ENCODE peak calls at places on chromosomes 7 and 10, in seven cellular contexts. One of them, this sample, is unnamed.

GRCh38 chr10:27746364-27747095 is 911 bp upstream of the MKX start:
- DNase-seq in ovary: no peak
- DNase-seq in HepG2: no peak
- DNase-seq in astrocyte of the cerebellum: no peak
- DNase-seq in tibial nerve: no peak
- DNase-seq in uterus: no peak
- DNase-seq in cardiac fibroblast: no peak
- DNase-seq in this sample: no peak

GRCh38 chr10:93911865-93912264 is 18.1 kb downstream of the SLC35G1 start:
- DNase-seq in ovary: no peak
- DNase-seq in HepG2: no peak
- DNase-seq in astrocyte of the cerebellum: no peak
- DNase-seq in tibial nerve: no peak
- DNase-seq in uterus: no peak
- DNase-seq in cardiac fibroblast: no peak
- DNase-seq in this sample: no peak

GRCh38 chr7:128872394-128872824 is 9.8 kb downstream of the ATP6V1F start:
- DNase-seq in ovary: no peak
- DNase-seq in HepG2: no peak
- DNase-seq in astrocyte of the cerebellum: no peak
- DNase-seq in tibial nerve: no peak
- DNase-seq in uterus: no peak
- DNase-seq in cardiac fibroblast: no peak
- DNase-seq in this sample: no peak

GRCh38 chr10:60388709-60389241 is 900 bp downstream of the ANK3 start:
- DNase-seq in ovary: no peak
- DNase-seq in HepG2: no peak
- DNase-seq in astrocyte of the cerebellum: no peak
- DNase-seq in tibial nerve: no peak
- DNase-seq in uterus: no peak
- DNase-seq in cardiac fibroblast: no peak
- DNase-seq in this sample: no peak

GRCh38 chr7:124764071-124764846 is 1.3 kb downstream of the GPR37 start:
- DNase-seq in ovary: no peak
- DNase-seq in HepG2: no peak
- DNase-seq in astrocyte of the cerebellum: no peak
- DNase-seq in tibial nerve: no peak
- DNase-seq in uterus: no peak
- DNase-seq in cardiac fibroblast: no peak
- DNase-seq in this sample: no peak

GRCh38 chr7:18116661-18117060 is 89.0 kb upstream of the PRPS1L1 start:
- DNase-seq in ovary: no peak
- DNase-seq in HepG2: no peak
- DNase-seq in astrocyte of the cerebellum: no peak
- DNase-seq in tibial nerve: no peak
- DNase-seq in uterus: no peak
- DNase-seq in cardiac fibroblast: no peak
- DNase-seq in this sample: peak; percentile 8

GRCh38 chr10:120328647-120329046 is 128.4 kb upstream of the PLPP4 start:
- DNase-seq in ovary: no peak
- DNase-seq in HepG2: no peak
- DNase-seq in astrocyte of the cerebellum: no peak
- DNase-seq in tibial nerve: no peak
- DNase-seq in uterus: no peak
- DNase-seq in cardiac fibroblast: no peak
- DNase-seq in this sample: peak; percentile 31

GRCh38 chr10:15123749-15124184 is 26.6 kb downstream of the RPP38 start:
- DNase-seq in ovary: no peak
- DNase-seq in HepG2: no peak
- DNase-seq in astrocyte of the cerebellum: peak; percentile 57
- DNase-seq in tibial nerve: no peak
- DNase-seq in uterus: no peak
- DNase-seq in cardiac fibroblast: peak; percentile 75
- DNase-seq in this sample: peak; percentile 60

GRCh38 chr10:84365339-84365881 is 37.0 kb downstream of the CCSER2 start:
- DNase-seq in ovary: no peak
- DNase-seq in HepG2: no peak
- DNase-seq in astrocyte of the cerebellum: no peak
- DNase-seq in tibial nerve: no peak
- DNase-seq in uterus: no peak
- DNase-seq in cardiac fibroblast: no peak
- DNase-seq in this sample: no peak

GRCh38 chr10:84363434-84363833 is 35.0 kb downstream of the CCSER2 start:
- DNase-seq in ovary: no peak
- DNase-seq in HepG2: no peak
- DNase-seq in astrocyte of the cerebellum: no peak
- DNase-seq in tibial nerve: no peak
- DNase-seq in uterus: no peak
- DNase-seq in cardiac fibroblast: no peak
- DNase-seq in this sample: no peak

GRCh38 chr10:84358743-84359142 is 30.4 kb downstream of the CCSER2 start:
- DNase-seq in ovary: no peak
- DNase-seq in HepG2: no peak
- DNase-seq in astrocyte of the cerebellum: no peak
- DNase-seq in tibial nerve: no peak
- DNase-seq in uterus: no peak
- DNase-seq in cardiac fibroblast: no peak
- DNase-seq in this sample: no peak

GRCh38 chr10:84356951-84357350 is 28.6 kb downstream of the CCSER2 start:
- DNase-seq in ovary: no peak
- DNase-seq in HepG2: no peak
- DNase-seq in astrocyte of the cerebellum: no peak
- DNase-seq in tibial nerve: no peak
- DNase-seq in uterus: no peak
- DNase-seq in cardiac fibroblast: no peak
- DNase-seq in this sample: no peak

DNA sequence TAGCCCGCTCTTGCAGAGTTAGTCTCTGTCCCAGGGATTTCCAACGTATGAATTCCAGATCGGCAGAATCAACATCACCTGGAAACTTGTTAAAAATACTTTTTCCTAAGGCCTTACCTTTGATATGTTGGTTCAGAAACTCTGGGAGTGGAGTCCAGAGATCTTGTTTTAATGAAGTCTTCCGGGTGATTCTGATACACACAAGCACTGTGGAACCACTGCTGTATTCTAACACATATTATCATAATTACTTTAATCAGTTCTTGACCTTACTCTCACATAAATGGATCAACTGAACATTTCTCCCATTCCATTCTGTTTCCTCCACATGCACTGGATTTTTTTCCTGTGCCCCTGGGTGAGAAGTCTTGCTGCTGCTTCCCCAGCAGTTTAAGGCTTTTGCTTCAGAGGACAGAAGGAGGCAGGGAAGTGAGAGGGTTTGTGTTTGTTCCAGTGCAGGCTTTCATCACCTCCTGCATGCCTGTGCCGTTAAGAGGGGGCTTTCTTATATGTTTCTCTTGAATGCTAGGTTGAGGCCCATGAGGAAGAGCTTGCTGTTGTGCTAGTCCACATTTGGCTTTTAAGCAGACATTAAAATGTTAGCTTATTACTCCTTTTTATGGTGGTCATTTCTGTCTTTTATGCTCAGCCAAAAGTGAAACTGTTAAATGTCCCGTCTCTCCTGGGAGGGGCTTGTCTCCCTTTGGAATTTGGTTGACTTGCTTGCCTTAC is 32.4 kb downstream of the CCSER2 start:
- DNase-seq in ovary: no peak
- DNase-seq in HepG2: no peak
- DNase-seq in astrocyte of the cerebellum: no peak
- DNase-seq in tibial nerve: no peak
- DNase-seq in uterus: no peak
- DNase-seq in cardiac fibroblast: peak; percentile 38
- DNase-seq in this sample: peak; percentile 49
- H3K4me3 ChIP-seq in ovary: peak overlapping the region; percentile 19
- H3K4me3 ChIP-seq in HepG2: peak overlapping the region; percentile 9
- H3K4me3 ChIP-seq in astrocyte of the cerebellum: peak overlapping the region; percentile 16
- H3K4me3 ChIP-seq in tibial nerve: peak overlapping the region; percentile 15
- H3K4me3 ChIP-seq in uterus: no peak overlapping the region
- H3K4me3 ChIP-seq in cardiac fibroblast: no peak overlapping the region
- H3K4me3 ChIP-seq in this sample: peak overlapping the region; percentile 58

GRCh38 chr7:27151341-27151944 is 940 bp downstream of the HOXA3 start:
- DNase-seq in ovary: no peak
- DNase-seq in HepG2: no peak
- DNase-seq in astrocyte of the cerebellum: no peak
- DNase-seq in tibial nerve: no peak
- DNase-seq in uterus: peak; percentile 58
- DNase-seq in cardiac fibroblast: no peak
- DNase-seq in this sample: no peak

GRCh38 chr7:27150568-27151340 is 1.6 kb downstream of the HOXA3 start:
- DNase-seq in ovary: peak; percentile 62
- DNase-seq in HepG2: peak; percentile 42
- DNase-seq in astrocyte of the cerebellum: no peak
- DNase-seq in tibial nerve: no peak
- DNase-seq in uterus: peak; percentile 85
- DNase-seq in cardiac fibroblast: peak; percentile 69
- DNase-seq in this sample: peak; percentile 80

GRCh38 chr7:27148031-27148775 is 629 bp upstream of the HOXA6 start:
- DNase-seq in ovary: no peak
- DNase-seq in HepG2: no peak
- DNase-seq in astrocyte of the cerebellum: no peak
- DNase-seq in tibial nerve: no peak
- DNase-seq in uterus: peak; percentile 37
- DNase-seq in cardiac fibroblast: no peak
- DNase-seq in this sample: peak; percentile 22

GRCh38 chr7:27148776-27149641 is 1.4 kb upstream of the HOXA6 start:
- DNase-seq in ovary: no peak
- DNase-seq in HepG2: no peak
- DNase-seq in astrocyte of the cerebellum: no peak
- DNase-seq in tibial nerve: no peak
- DNase-seq in uterus: no peak
- DNase-seq in cardiac fibroblast: no peak
- DNase-seq in this sample: peak; percentile 37

DNA sequence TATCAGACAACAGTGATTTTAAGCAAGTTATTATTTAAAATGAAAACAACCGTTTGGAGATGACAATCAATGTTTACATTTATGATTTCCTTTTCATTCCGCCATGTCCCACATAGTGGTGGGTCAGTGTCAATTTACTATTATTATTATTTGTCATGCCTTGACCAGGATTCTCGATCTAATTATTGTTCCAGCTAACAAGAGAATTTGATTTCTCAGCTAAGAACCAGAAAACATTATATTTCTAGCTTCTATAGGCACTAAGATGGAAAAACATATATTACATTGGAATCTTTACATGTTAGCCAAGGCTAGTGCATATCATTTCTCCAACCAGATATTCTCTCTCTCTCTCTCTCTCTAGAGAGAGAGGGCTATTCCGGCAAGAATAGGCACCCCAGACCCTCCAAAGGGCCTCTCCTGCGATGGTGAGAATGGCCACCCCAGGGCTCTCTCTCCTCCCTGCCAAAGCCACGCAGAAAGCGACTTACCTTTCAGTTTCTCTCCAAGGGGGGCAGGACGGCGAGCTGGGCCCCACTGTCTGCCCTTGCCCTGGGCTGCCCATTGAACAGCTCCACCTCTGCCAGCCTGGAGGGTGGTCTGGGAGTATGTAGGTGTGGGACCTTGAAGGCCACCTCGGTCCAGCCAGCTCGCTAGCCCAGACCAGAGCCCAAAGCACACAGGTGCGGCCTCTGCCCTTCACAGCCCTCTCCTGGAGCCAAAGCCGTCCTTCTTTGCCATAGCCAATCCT is 2.4 kb downstream of the HOXA3 start:
- DNase-seq in ovary: no peak
- DNase-seq in HepG2: no peak
- DNase-seq in astrocyte of the cerebellum: no peak
- DNase-seq in tibial nerve: no peak
- DNase-seq in uterus: peak; percentile 23
- DNase-seq in cardiac fibroblast: no peak
- DNase-seq in this sample: no peak
- TF ChIP-seq CTCF in ovary: no peak
- TF ChIP-seq CTCF in HepG2: no peak
- TF ChIP-seq CTCF in astrocyte of the cerebellum: no peak
- TF ChIP-seq CTCF in tibial nerve: no peak
- TF ChIP-seq CTCF in uterus: no peak
- TF ChIP-seq CTCF in cardiac fibroblast: no peak
- TF ChIP-seq CTCF in this sample: no peak

GRCh38 chr10:99276848-99277486 is 41.3 kb upstream of the HPSE2 start:
- DNase-seq in ovary: no peak
- DNase-seq in HepG2: peak; percentile 17
- DNase-seq in astrocyte of the cerebellum: no peak
- DNase-seq in tibial nerve: no peak
- DNase-seq in uterus: no peak
- DNase-seq in cardiac fibroblast: peak; percentile 7
- DNase-seq in this sample: no peak

GRCh38 chr10:99285846-99286245 is 43.3 kb upstream of the CNNM1 start:
- DNase-seq in ovary: no peak
- DNase-seq in HepG2: no peak
- DNase-seq in astrocyte of the cerebellum: peak; percentile 5
- DNase-seq in tibial nerve: no peak
- DNase-seq in uterus: no peak
- DNase-seq in cardiac fibroblast: no peak
- DNase-seq in this sample: peak; percentile 65

GRCh38 chr10:99279626-99280111 is 44.0 kb upstream of the HPSE2 start:
- DNase-seq in ovary: no peak
- DNase-seq in HepG2: no peak
- DNase-seq in astrocyte of the cerebellum: peak; percentile 4
- DNase-seq in tibial nerve: no peak
- DNase-seq in uterus: no peak
- DNase-seq in cardiac fibroblast: no peak
- DNase-seq in this sample: peak; percentile 86

GRCh38 chr10:99280472-99280871 is 44.8 kb upstream of the HPSE2 start:
- DNase-seq in ovary: no peak
- DNase-seq in HepG2: no peak
- DNase-seq in astrocyte of the cerebellum: no peak
- DNase-seq in tibial nerve: no peak
- DNase-seq in uterus: no peak
- DNase-seq in cardiac fibroblast: no peak
- DNase-seq in this sample: no peak
- H3K4me3 ChIP-seq in ovary: no peak overlapping the region
- H3K4me3 ChIP-seq in HepG2: no peak overlapping the region
- H3K4me3 ChIP-seq in astrocyte of the cerebellum: no peak overlapping the region
- H3K4me3 ChIP-seq in tibial nerve: no peak overlapping the region
- H3K4me3 ChIP-seq in uterus: no peak overlapping the region
- H3K4me3 ChIP-seq in cardiac fibroblast: no peak overlapping the region
- H3K4me3 ChIP-seq in this sample: no peak overlapping the region

GRCh38 chr7:117385340-117386124 is 41.8 kb downstream of the ASZ1 start:
- DNase-seq in ovary: no peak
- DNase-seq in HepG2: no peak
- DNase-seq in astrocyte of the cerebellum: peak; percentile 12
- DNase-seq in tibial nerve: no peak
- DNase-seq in uterus: no peak
- DNase-seq in cardiac fibroblast: peak; percentile 50
- DNase-seq in this sample: peak; percentile 51

GRCh38 chr7:117389871-117390270 is 37.4 kb downstream of the ASZ1 start:
- DNase-seq in ovary: no peak
- DNase-seq in HepG2: no peak
- DNase-seq in astrocyte of the cerebellum: no peak
- DNase-seq in tibial nerve: no peak
- DNase-seq in uterus: no peak
- DNase-seq in cardiac fibroblast: no peak
- DNase-seq in this sample: no peak

GRCh38 chr7:117384693-117385092 is 42.6 kb downstream of the ASZ1 start:
- DNase-seq in ovary: no peak
- DNase-seq in HepG2: no peak
- DNase-seq in astrocyte of the cerebellum: no peak
- DNase-seq in tibial nerve: no peak
- DNase-seq in uterus: no peak
- DNase-seq in cardiac fibroblast: no peak
- DNase-seq in this sample: no peak

GRCh38 chr7:117383826-117384225 is 43.5 kb downstream of the ASZ1 start:
- DNase-seq in ovary: no peak
- DNase-seq in HepG2: no peak
- DNase-seq in astrocyte of the cerebellum: no peak
- DNase-seq in tibial nerve: no peak
- DNase-seq in uterus: no peak
- DNase-seq in cardiac fibroblast: no peak
- DNase-seq in this sample: no peak

DNA sequence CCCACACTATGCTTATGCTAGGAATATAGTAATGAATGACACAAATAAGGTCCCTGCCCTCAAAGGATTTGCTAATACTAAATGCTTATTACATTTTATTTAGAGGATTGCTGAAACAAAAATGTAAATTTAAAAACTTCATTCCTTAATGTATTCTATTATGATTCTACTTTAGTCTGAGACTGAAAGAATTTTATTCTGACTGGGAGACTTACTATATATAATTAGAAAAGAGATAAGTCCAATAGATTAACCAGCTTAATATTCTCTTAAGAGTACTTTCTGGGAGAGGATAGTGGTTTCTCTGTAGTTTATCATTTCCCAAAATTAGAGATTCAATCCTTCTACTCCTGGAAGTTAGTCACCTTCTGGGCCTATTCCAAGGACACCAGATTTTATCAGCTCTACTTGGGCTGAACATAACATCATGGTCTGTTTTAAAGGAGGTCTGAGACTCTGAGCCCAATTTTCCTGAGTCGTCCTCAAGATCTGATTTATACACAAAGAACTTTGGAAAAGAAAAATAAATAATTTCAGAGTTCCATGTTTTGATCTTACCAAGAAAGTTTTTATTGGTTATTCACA is 41.1 kb downstream of the ASZ1 start:
- DNase-seq in ovary: no peak
- DNase-seq in HepG2: no peak
- DNase-seq in astrocyte of the cerebellum: no peak
- DNase-seq in tibial nerve: no peak
- DNase-seq in uterus: no peak
- DNase-seq in cardiac fibroblast: no peak
- DNase-seq in this sample: peak; percentile 28
- TF ChIP-seq CTCF in ovary: no peak
- TF ChIP-seq CTCF in HepG2: no peak
- TF ChIP-seq CTCF in astrocyte of the cerebellum: no peak
- TF ChIP-seq CTCF in tibial nerve: no peak
- TF ChIP-seq CTCF in uterus: no peak
- TF ChIP-seq CTCF in cardiac fibroblast: no peak
- TF ChIP-seq CTCF in this sample: no peak